ENCODE peak calls at places on chromosomes 13 and 19, in seven cellular contexts. B is neural progenitor cell, M is ovary, J is fibroblast of lung, V is spleen, S is adrenal gland, T is uterus. C is an unnamed sample.

GRCh38 chr13:38954291-38954690 is 36.3 kb downstream of the STOML3 start:
- DNase-seq in S (no peak), V (no peak), T (no peak), J (no peak), B (no peak), M (no peak), C (no peak)

GRCh38 chr13:77833331-77833863 is 85.2 kb downstream of the EDNRB start:
- DNase-seq in J (peak; percentile 95), V (no peak), S (peak; percentile 43), M (no peak), B (peak; percentile 10), T (peak; percentile 18), C (no peak)

GRCh38 chr13:98396071-98396710 is 180.7 kb downstream of the STK24 start:
- DNase-seq in V (no peak), J (no peak), S (no peak), T (no peak), M (no peak), B (no peak), C (no peak)

GRCh38 chr19:45305421-45305820 is 17.3 kb downstream of the CKM start:
- DNase-seq in V (no peak), T (no peak), B (no peak), J (peak; percentile 25), M (no peak), S (no peak), C (no peak)

GRCh38 chr19:7904074-7905020 is 670 bp downstream of the MAP2K7 start:
- DNase-seq in M (peak; percentile 81), J (no peak), S (peak; percentile 53), T (peak; percentile 58), V (peak; percentile 94), B (peak; percentile 66), C (peak; percentile 85)

GRCh38 chr13:90951663-90952062 is 395.8 kb upstream of the MIR17HG start:
- DNase-seq in J (no peak), T (no peak), M (no peak), S (no peak), B (no peak), V (no peak), C (no peak)

GRCh38 chr13:65595881-65596280 is 1634.3 kb downstream of the PCDH9 start:
- DNase-seq in M (no peak), J (no peak), B (no peak), V (no peak), S (no peak), T (no peak), C (no peak)

GRCh38 chr13:112877496-112877895 is 91.5 kb upstream of the MCF2L start:
- DNase-seq in V (peak; percentile 66), J (no peak), S (no peak), M (no peak), T (no peak), B (no peak), C (no peak)

GRCh38 chr19:1491849-1492170 is 829 bp downstream of the REEP6 start:
- DNase-seq in T (no peak), J (no peak), S (peak; percentile 47), M (peak; percentile 59), V (no peak), B (no peak), C (no peak)

GRCh38 chr19:55376381-55376933 is at the start of gene TMEM190:
- DNase-seq in B (peak; percentile 46), S (no peak), J (no peak), T (no peak), M (no peak), V (no peak), C (no peak)

GRCh38 chr13:36453518-36453917 is 21.2 kb downstream of the CCNA1 start:
- DNase-seq in B (peak; percentile 45), S (no peak), V (no peak), T (no peak), J (no peak), M (no peak), C (no peak)

GRCh38 chr13:45700971-45701900 is 884 bp upstream of the CBY2 start:
- DNase-seq in S (no peak), T (no peak), V (no peak), M (no peak), B (no peak), J (no peak), C (no peak)

GRCh38 chr19:27779953-27780352 is 1433.0 kb downstream of the UQCRFS1 start:
- DNase-seq in J (no peak), S (no peak), V (no peak), B (no peak), M (no peak), T (no peak), C (no peak)

GRCh38 chr19:53880716-53881481 is 1.1 kb upstream of the PRKCG start:
- DNase-seq in B (peak; percentile 28), M (no peak), T (no peak), V (no peak), S (no peak), J (no peak), C (no peak)

GRCh38 chr13:44191504-44192171 is 182.0 kb upstream of the SERP2 start:
- DNase-seq in V (no peak), J (peak; percentile 91), T (peak; percentile 54), B (peak; percentile 83), M (peak; percentile 42), S (peak; percentile 70), C (no peak)

GRCh38 chr19:343941-344624 is 513 bp downstream of the MIER2 start:
- DNase-seq in S (peak; percentile 10), T (no peak), M (peak; percentile 56), J (peak; percentile 26), V (peak; percentile 79), B (peak; percentile 81), C (no peak)

GRCh38 chr19:51097166-51097736 is 11.0 kb downstream of the CTU1 start:
- DNase-seq in B (peak; percentile 70), S (peak; percentile 65), J (peak; percentile 51), M (peak; percentile 78), V (peak; percentile 92), T (peak; percentile 52), C (peak; percentile 89)

GRCh38 chr13:99617474-99618255 is 116.4 kb downstream of the TM9SF2 start:
- DNase-seq in B (peak; percentile 83), M (peak; percentile 53), V (no peak), J (peak; percentile 62), T (no peak), S (peak; percentile 43), C (no peak)
- H3K27ac ChIP-seq in B (no peak overlapping the region), M (no peak overlapping the region), V (no peak overlapping the region), J (no peak overlapping the region), T (no peak overlapping the region), S (no peak overlapping the region), C (no peak overlapping the region)

GRCh38 chr13:41590643-41591042 is 133.3 kb downstream of the RGCC start:
- DNase-seq in T (no peak), J (no peak), B (no peak), S (no peak), M (no peak), V (no peak), C (no peak)

GRCh38 chr13:41589434-41589833 is 132.1 kb downstream of the RGCC start:
- DNase-seq in J (no peak), S (no peak), B (no peak), V (no peak), T (no peak), M (no peak), C (no peak)

GRCh38 chr13:41590122-41590521 is 132.8 kb downstream of the RGCC start:
- DNase-seq in M (no peak), T (no peak), B (no peak), J (no peak), S (no peak), V (no peak), C (no peak)

GRCh38 chr13:41588899-41589298 is 131.5 kb downstream of the RGCC start:
- DNase-seq in V (no peak), T (no peak), B (no peak), J (peak; percentile 94), S (no peak), M (no peak), C (no peak)

GRCh38 chr13:41587490-41587889 is 130.1 kb downstream of the RGCC start:
- DNase-seq in T (no peak), S (no peak), M (no peak), B (peak; percentile 24), J (no peak), V (no peak), C (no peak)
- TF ChIP-seq CTCF in T (no peak), S (no peak), M (no peak), B (peak; percentile 39), J (peak; percentile 3), V (no peak), C (no peak)

GRCh38 chr19:13040916-13041292 is 45.6 kb downstream of the NFIX start:
- DNase-seq in S (no peak), M (no peak), T (no peak), J (no peak), V (no peak), B (no peak), C (no peak)
- H3K27ac ChIP-seq in S (no peak overlapping the region), M (no peak overlapping the region), T (peak overlapping the region; percentile 99), J (peak overlapping the region; percentile 52), V (no peak overlapping the region), B (no peak overlapping the region), C (peak overlapping the region; percentile 70)

GRCh38 chr13:88979465-88980180 is 1308.5 kb downstream of the SLITRK5 start:
- DNase-seq in S (no peak), T (no peak), V (no peak), J (peak; percentile 55), B (no peak), M (no peak), C (no peak)
- TF ChIP-seq CTCF in S (no peak), T (no peak), V (no peak), J (peak; percentile 26), B (no peak), M (no peak), C (no peak)

C was measured in upper lobe of right lung.